ENCODE peak calls at places on chromosomes 1 and 21, in nine cellular contexts. Y, Q, F, O, A, M, Z, C and X are unnamed samples.
A peak's percentile ranks its signal among the peaks of the same experiment; 100 is the strongest.

GRCh38 chr21:42258150-42258884 is 39.4 kb downstream of the ABCG1 start:
- DNase-seq in Y (peak; percentile 63), Q (no peak), F (peak; percentile 83), O (no peak), A (peak; percentile 65), M (peak; percentile 29), Z (peak; percentile 53), C (peak; percentile 75), X (peak; percentile 90)

GRCh38 chr1:167821969-167822685 is 91.8 kb downstream of the ADCY10 start:
- DNase-seq in Y (no peak), Q (no peak), F (no peak), O (peak; percentile 12), A (no peak), M (no peak), Z (no peak), C (no peak), X (no peak)

GRCh38 chr1:59733443-59734141 is 81.2 kb upstream of the HOOK1 start:
- DNase-seq in Y (no peak), Q (no peak), F (no peak), O (no peak), A (no peak), M (no peak), Z (no peak), C (no peak), X (no peak)

GRCh38 chr1:217911908-217912307 is 280.8 kb downstream of the SPATA17 start:
- DNase-seq in Y (no peak), Q (no peak), F (peak; percentile 56), O (no peak), A (no peak), M (no peak), Z (no peak), C (no peak), X (peak; percentile 4)

GRCh38 chr1:26020390-26020789 is 1.2 kb upstream of the EXTL1 start:
- DNase-seq in Y (no peak), Q (no peak), F (no peak), O (no peak), A (no peak), M (no peak), Z (no peak), C (no peak), X (no peak)

GRCh38 chr1:149917590-149918144 is at the start of gene SV2A:
- DNase-seq in Y (peak; percentile 19), Q (no peak), F (peak; percentile 95), O (no peak), A (peak; percentile 12), M (no peak), Z (no peak), C (peak; percentile 68), X (no peak)

GRCh38 chr1:172662464-172663109 is 3.7 kb downstream of the FASLG start:
- DNase-seq in Y (peak; percentile 93), Q (no peak), F (peak; percentile 43), O (peak; percentile 68), A (peak; percentile 78), M (no peak), Z (peak; percentile 6), C (no peak), X (peak; percentile 65)

GRCh38 chr1:213055087-213055591 is 4.1 kb downstream of the RPS6KC1 start:
- DNase-seq in Y (no peak), Q (no peak), F (no peak), O (no peak), A (no peak), M (no peak), Z (no peak), C (no peak), X (peak; percentile 47)

GRCh38 chr1:234763361-234763760 is 153.4 kb upstream of the IRF2BP2 start:
- DNase-seq in Y (no peak), Q (no peak), F (no peak), O (no peak), A (no peak), M (no peak), Z (no peak), C (no peak), X (no peak)

GRCh38 chr1:41689596-41689995 is 205.1 kb upstream of the EDN2 start:
- DNase-seq in Y (no peak), Q (peak; percentile 75), F (no peak), O (no peak), A (no peak), M (no peak), Z (no peak), C (no peak), X (no peak)

GRCh38 chr1:9198538-9199361 is 35.8 kb upstream of the H6PD start:
- DNase-seq in Y (no peak), Q (no peak), F (peak; percentile 83), O (no peak), A (no peak), M (no peak), Z (no peak), C (peak; percentile 81), X (no peak)

GRCh38 chr1:200247513-200247912 is 162.3 kb downstream of the ZNF281 start:
- DNase-seq in Y (no peak), Q (no peak), F (no peak), O (no peak), A (no peak), M (no peak), Z (no peak), C (peak; percentile 55), X (no peak)

GRCh38 chr1:17207966-17208418 is 3.1 kb downstream of the PADI1 start:
- DNase-seq in Y (peak; percentile 60), Q (no peak), F (no peak), O (no peak), A (peak; percentile 35), M (peak; percentile 74), Z (no peak), C (no peak), X (no peak)

GRCh38 chr21:15771311-15771710 is 41.5 kb downstream of the USP25 start:
- DNase-seq in Y (no peak), Q (no peak), F (no peak), O (no peak), A (no peak), M (no peak), Z (no peak), C (no peak), X (no peak)

GRCh38 chr1:115768549-115768948 is at the start of gene CASQ2:
- DNase-seq in Y (no peak), Q (no peak), F (no peak), O (no peak), A (no peak), M (no peak), Z (no peak), C (no peak), X (no peak)

GRCh38 chr1:15146971-15147376 is 6.6 kb upstream of the TMEM51 start:
- DNase-seq in Y (no peak), Q (no peak), F (no peak), O (no peak), A (no peak), M (no peak), Z (no peak), C (no peak), X (no peak)

GRCh38 chr21:31911138-31911907 is 38.5 kb downstream of the HUNK start:
- DNase-seq in Y (no peak), Q (no peak), F (no peak), O (no peak), A (no peak), M (no peak), Z (no peak), C (no peak), X (no peak)

GRCh38 chr1:208788013-208788412 is 543.8 kb upstream of the PLXNA2 start:
- DNase-seq in Y (no peak), Q (no peak), F (no peak), O (no peak), A (no peak), M (no peak), Z (no peak), C (no peak), X (no peak)

GRCh38 chr1:27632387-27633297 is 2.3 kb downstream of the FGR start:
- DNase-seq in Y (peak; percentile 68), Q (no peak), F (no peak), O (no peak), A (peak; percentile 37), M (no peak), Z (no peak), C (no peak), X (no peak)

GRCh38 chr1:28354121-28354520 is 15.4 kb upstream of the PHACTR4 start:
- DNase-seq in Y (no peak), Q (no peak), F (no peak), O (no peak), A (no peak), M (no peak), Z (no peak), C (no peak), X (no peak)

GRCh38 chr1:205597691-205598314 is 34.0 kb downstream of the ELK4 start:
- DNase-seq in Y (no peak), Q (no peak), F (no peak), O (peak; percentile 40), A (no peak), M (no peak), Z (no peak), C (no peak), X (no peak)

GRCh38 chr1:31437433-31438037 is 24.5 kb downstream of the SERINC2 start:
- DNase-seq in Y (no peak), Q (no peak), F (no peak), O (no peak), A (no peak), M (no peak), Z (no peak), C (no peak), X (no peak)

GRCh38 chr1:64675718-64676345 is 69.0 kb upstream of the RAVER2 start:
- DNase-seq in Y (no peak), Q (no peak), F (peak; percentile 41), O (no peak), A (no peak), M (peak; percentile 16), Z (no peak), C (no peak), X (peak; percentile 38)